ENCODE peak calls at places on chromosomes 6 and 20, in ten cellular contexts. M, B, D, Y, F, W, A, P, E and G are unnamed samples.

GRCh38 chr20:40431611-40432010 is 257.4 kb downstream of the MAFB start:
- DNase-seq in E (no peak), B (no peak), M (no peak), P (no peak), D (no peak), F (no peak), Y (no peak), W (no peak), A (no peak), G (no peak)

GRCh38 chr6:138397128-138397814 is 6.8 kb upstream of the HEBP2 start:
- DNase-seq in M (no peak), W (no peak), Y (no peak), P (no peak), A (no peak), F (no peak), B (no peak), D (no peak), E (no peak), G (no peak)

GRCh38 chr20:16265334-16265733 is 307.9 kb downstream of the KIF16B start:
- DNase-seq in B (no peak), D (no peak), P (no peak), E (no peak), W (no peak), F (no peak), Y (no peak), A (no peak), M (no peak), G (no peak)

GRCh38 chr6:85049282-85049681 is 284.9 kb upstream of the TBX18 start:
- DNase-seq in M (no peak), D (no peak), F (no peak), Y (no peak), B (no peak), P (peak), A (no peak), W (peak), E (no peak), G (no peak)

GRCh38 chr20:21835042-21835441 is 129.6 kb downstream of the PAX1 start:
- DNase-seq in F (no peak), P (no peak), D (no peak), W (no peak), A (no peak), E (no peak), M (no peak), Y (no peak), B (no peak), G (no peak)

GRCh38 chr6:25962368-25963127 is at the start of gene TRIM38:
- DNase-seq in E (peak), D (peak), M (peak), B (no peak), Y (peak), W (peak), P (peak), F (peak), A (peak), G (peak)

GRCh38 chr20:17499041-17499440 is 32.1 kb downstream of the BFSP1 start:
- DNase-seq in D (no peak), M (no peak), B (no peak), A (peak), F (no peak), Y (no peak), P (peak), W (peak), E (no peak), G (no peak)

GRCh38 chr6:37731888-37732287 is 34.2 kb upstream of the MDGA1 start:
- DNase-seq in Y (peak), W (no peak), D (peak), A (no peak), M (no peak), E (no peak), P (no peak), B (no peak), F (no peak), G (no peak)

GRCh38 chr6:42368156-42368555 is 83.6 kb downstream of the TRERF1 start:
- DNase-seq in A (no peak), B (no peak), Y (peak), M (no peak), W (no peak), F (no peak), D (peak), E (no peak), P (no peak), G (no peak)

GRCh38 chr20:51437182-51437923 is 105.2 kb downstream of the NFATC2 start:
- DNase-seq in P (no peak), W (no peak), M (no peak), B (no peak), A (no peak), Y (no peak), E (no peak), D (no peak), F (no peak), G (no peak)

GRCh38 chr6:82906489-82906888 is 159.2 kb downstream of the UBE3D start:
- DNase-seq in A (no peak), P (no peak), B (peak), W (peak), D (no peak), Y (no peak), E (no peak), M (no peak), F (no peak), G (no peak)

GRCh38 chr6:152701081-152701862 is 3.6 kb downstream of the MYCT1 start:
- DNase-seq in F (no peak), M (no peak), P (peak), Y (no peak), E (no peak), A (no peak), D (no peak), W (peak), B (no peak), G (no peak)

GRCh38 chr20:22601361-22602141 is 17.2 kb upstream of the FOXA2 start:
- DNase-seq in E (no peak), D (no peak), A (no peak), Y (no peak), W (peak), B (no peak), F (no peak), M (no peak), P (no peak), G (no peak)

GRCh38 chr6:25113436-25113835 is 165.7 kb upstream of the CARMIL1 start:
- DNase-seq in F (no peak), E (no peak), A (no peak), W (no peak), P (no peak), M (no peak), D (no peak), Y (no peak), B (no peak), G (no peak)

GRCh38 chr6:170089937-170090335 is 200.9 kb downstream of the DLL1 start:
- DNase-seq in F (peak), A (no peak), W (no peak), D (no peak), Y (no peak), E (no peak), M (no peak), B (no peak), P (no peak), G (no peak)

GRCh38 chr6:57262901-57263694 is 41.0 kb upstream of the RAB23 start:
- DNase-seq in F (no peak), P (peak), E (peak), A (peak), W (peak), Y (no peak), M (no peak), B (no peak), D (no peak), G (no peak)

GRCh38 chr6:116096979-116097816 is 3.5 kb upstream of the NT5DC1 start:
- DNase-seq in E (no peak), F (no peak), P (no peak), B (no peak), D (no peak), W (peak), Y (no peak), A (no peak), M (no peak), G (no peak)

GRCh38 chr20:5309971-5310370 is 6.8 kb downstream of the PROKR2 start:
- DNase-seq in P (no peak), D (no peak), E (no peak), A (no peak), M (no peak), W (peak), Y (no peak), B (no peak), F (no peak), G (no peak)

GRCh38 chr6:33595001-33595846 is 15.1 kb upstream of the BAK1 start:
- DNase-seq in A (no peak), P (no peak), M (no peak), Y (no peak), B (peak), W (peak), D (no peak), E (no peak), F (no peak), G (no peak)

GRCh38 chr6:40903456-40903855 is 135.6 kb downstream of the UNC5CL start:
- DNase-seq in M (no peak), A (no peak), W (no peak), E (no peak), B (no peak), P (no peak), F (no peak), D (no peak), Y (no peak), G (no peak)

GRCh38 chr6:46491789-46492547 is 719 bp upstream of the RCAN2 start:
- DNase-seq in F (peak), P (no peak), B (peak), E (peak), M (peak), D (no peak), W (peak), A (no peak), Y (peak), G (no peak)

GRCh38 chr6:128242765-128243403 is 277.5 kb downstream of the PTPRK start:
- DNase-seq in E (no peak), Y (no peak), B (no peak), D (no peak), P (peak), F (no peak), W (no peak), M (no peak), A (peak), G (peak)

GRCh38 chr20:50376888-50377459 is 133.2 kb upstream of the PTPN1 start:
- DNase-seq in F (no peak), P (no peak), E (no peak), D (no peak), Y (no peak), W (peak), M (no peak), B (no peak), A (no peak), G (no peak)

GRCh38 chr6:107988570-107988969 is 30.6 kb upstream of the SEC63 start:
- DNase-seq in M (no peak), W (no peak), D (no peak), E (no peak), F (no peak), A (no peak), Y (no peak), B (no peak), P (no peak), G (no peak)

GRCh38 chr6:106468935-106469334 is 108.4 kb downstream of the CRYBG1 start:
- DNase-seq in P (no peak), W (no peak), D (no peak), M (no peak), Y (no peak), F (no peak), E (no peak), B (no peak), A (no peak), G (no peak)

GRCh38 chr6:6179858-6180257 is 140.6 kb downstream of the F13A1 start:
- DNase-seq in W (no peak), B (no peak), A (no peak), Y (no peak), P (no peak), E (no peak), M (no peak), D (no peak), F (no peak), G (no peak)

GRCh38 chr20:62533591-62534495 is 58.0 kb upstream of the GATA5 start:
- DNase-seq in D (no peak), Y (no peak), A (no peak), B (no peak), P (no peak), F (no peak), W (no peak), E (no peak), M (no peak), G (no peak)

GRCh38 chr6:115001726-115002436 is 659.1 kb upstream of the HS3ST5 start:
- DNase-seq in W (peak), D (no peak), M (no peak), F (no peak), B (no peak), A (no peak), P (no peak), E (no peak), Y (no peak), G (no peak)

GRCh38 chr20:44264287-44264686 is 17.2 kb downstream of the GDAP1L1 start:
- DNase-seq in E (no peak), B (peak), A (no peak), D (no peak), Y (no peak), P (no peak), M (no peak), F (no peak), W (peak), G (no peak)

GRCh38 chr20:34514897-34515483 is 1.2 kb upstream of the DYNLRB1 start:
- DNase-seq in W (no peak), F (no peak), P (no peak), D (no peak), E (no peak), Y (no peak), A (no peak), M (no peak), B (no peak), G (no peak)

GRCh38 chr6:16698988-16699868 is 62.0 kb downstream of the ATXN1 start:
- DNase-seq in E (no peak), W (peak), Y (no peak), B (no peak), M (no peak), F (no peak), D (no peak), P (no peak), A (no peak), G (no peak)

GRCh38 chr6:91340998-91341397 is 754.1 kb upstream of the MAP3K7 start:
- DNase-seq in D (no peak), M (no peak), B (peak), A (no peak), P (no peak), F (no peak), Y (no peak), W (no peak), E (no peak), G (no peak)

GRCh38 chr6:57138026-57138425 is 34.1 kb upstream of the BAG2 start:
- DNase-seq in F (no peak), P (no peak), E (no peak), M (no peak), D (no peak), Y (no peak), B (no peak), W (no peak), A (no peak), G (no peak)

GRCh38 chr6:53581161-53581560 is 36.3 kb upstream of the GCLC start:
- DNase-seq in A (no peak), P (peak), E (no peak), Y (no peak), D (no peak), M (no peak), F (no peak), B (no peak), W (peak), G (no peak)

GRCh38 chr6:56329296-56330050 is 82.1 kb upstream of the COL21A1 start:
- DNase-seq in F (no peak), W (no peak), E (no peak), D (no peak), B (no peak), Y (no peak), A (no peak), P (no peak), M (no peak), G (no peak)

GRCh38 chr6:153086225-153086990 is 44.7 kb downstream of the RGS17 start:
- DNase-seq in A (no peak), F (no peak), Y (no peak), P (no peak), D (no peak), E (no peak), W (no peak), M (no peak), B (no peak), G (no peak)

GRCh38 chr20:53708129-53708968 is 114.7 kb upstream of the ZNF217 start:
- DNase-seq in F (no peak), E (no peak), M (no peak), Y (peak), W (peak), B (peak), D (peak), P (peak), A (peak), G (no peak)

GRCh38 chr20:57811373-57812020 is 101.7 kb upstream of the PMEPA1 start:
- DNase-seq in Y (no peak), D (no peak), F (no peak), B (peak), M (no peak), P (no peak), W (no peak), A (no peak), E (no peak), G (no peak)

GRCh38 chr6:43776799-43777776 is 7.1 kb downstream of the VEGFA start:
- DNase-seq in D (no peak), F (no peak), M (no peak), B (no peak), Y (no peak), E (peak), A (no peak), P (no peak), W (no peak), G (no peak)

GRCh38 chr6:12610862-12611261 is 105.7 kb upstream of the PHACTR1 start:
- DNase-seq in P (no peak), E (no peak), A (no peak), W (no peak), D (no peak), B (no peak), M (no peak), F (no peak), Y (no peak), G (no peak)
- TF ChIP-seq CTCF in P (no peak), E (no peak), A (no peak), W (no peak), D (no peak), B (no peak), M (no peak), F (no peak), Y (no peak), G (no peak)

GRCh38 chr6:110341671-110342304 is 16.4 kb downstream of the METTL24 start:
- DNase-seq in W (peak), E (no peak), A (no peak), M (no peak), D (no peak), P (peak), B (peak), F (no peak), Y (no peak), G (no peak)
- TF ChIP-seq CTCF in W (peak), E (no peak), A (peak), M (no peak), D (peak), P (peak), B (peak), F (no peak), Y (peak), G (peak)

GRCh38 chr6:28841290-28841689 is 82.5 kb downstream of the TRIM27 start:
- DNase-seq in F (no peak), D (no peak), B (peak), E (no peak), A (no peak), Y (no peak), M (no peak), W (no peak), P (no peak), G (no peak)
- TF ChIP-seq CTCF in F (no peak), D (no peak), B (peak), E (no peak), A (no peak), Y (no peak), M (no peak), W (peak), P (peak), G (no peak)

GRCh38 chr6:132961610-132962009 is 147.2 kb downstream of the RPS12 start:
- DNase-seq in F (no peak), B (peak), W (peak), A (no peak), E (no peak), P (no peak), Y (peak), M (no peak), D (no peak), G (no peak)
- TF ChIP-seq CTCF in F (no peak), B (peak), W (peak), A (no peak), E (peak), P (peak), Y (no peak), M (no peak), D (peak), G (no peak)

DNA sequence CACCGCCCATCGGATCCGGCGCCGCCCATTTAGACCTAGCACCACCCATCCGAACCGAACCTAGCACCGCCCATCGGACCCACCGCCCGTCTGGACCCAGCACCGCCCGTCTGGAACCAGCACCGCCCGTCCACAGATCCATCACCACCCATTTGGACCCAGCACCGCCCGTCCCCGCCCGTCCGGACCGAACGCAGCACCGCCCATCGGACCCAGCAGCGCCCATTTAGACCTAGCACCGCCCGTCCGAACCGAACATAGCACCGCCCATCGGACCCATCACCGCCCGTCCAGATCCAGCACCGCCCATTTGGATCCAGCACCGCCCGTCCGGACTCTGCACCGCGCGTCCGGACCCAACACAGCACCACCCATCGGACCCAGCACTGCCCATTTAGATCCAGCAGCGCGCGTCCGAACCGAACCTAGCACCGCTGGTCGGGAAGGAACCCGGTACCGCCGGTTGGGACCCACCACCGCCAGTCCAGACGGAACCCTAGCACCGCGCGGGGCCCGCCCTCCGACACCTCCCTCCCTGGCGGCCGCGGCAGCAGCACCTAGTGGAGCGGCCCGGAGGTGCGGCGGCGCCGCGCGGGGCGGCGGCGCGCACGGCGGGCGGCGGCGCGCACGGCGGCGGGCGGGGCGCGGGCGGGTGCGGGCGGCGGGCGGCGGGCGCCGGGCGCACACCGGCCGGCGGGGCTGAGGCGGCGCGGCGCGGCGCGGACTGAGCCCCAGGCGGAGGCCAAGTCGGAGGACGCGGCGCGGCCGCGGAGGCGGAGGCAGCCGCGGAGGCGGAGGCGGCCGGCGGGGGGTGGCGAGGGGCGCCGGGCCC is at the start of gene AFDN:
- DNase-seq in M (peak), P (no peak), B (peak), Y (peak), W (peak), A (no peak), E (peak), D (peak), F (peak), G (no peak)
- TF ChIP-seq CTCF in M (peak), P (peak), B (peak), Y (peak), W (peak), A (peak), E (peak), D (peak), F (no peak), G (peak)